ENCODE peak calls at places on chromosomes 7 and 10, in seven cellular contexts. D, I, R, B, H, T and G are unnamed samples.

GRCh38 chr7:36658603-36659516 is 65.4 kb downstream of the AOAH start:
- DNase-seq in D (no peak), I (peak; percentile 98), R (peak; percentile 95), B (no peak), H (no peak), T (no peak), G (peak; percentile 86)

GRCh38 chr10:21174670-21175495 is 277.8 kb upstream of the NEBL start:
- DNase-seq in D (no peak), I (no peak), R (no peak), B (no peak), H (no peak), T (no peak), G (peak; percentile 55)

GRCh38 chr7:37128644-37129043 is 320.0 kb downstream of the ELMO1 start:
- DNase-seq in D (no peak), I (no peak), R (peak; percentile 29), B (no peak), H (no peak), T (no peak), G (no peak)

GRCh38 chr10:71308985-71309384 is 10.1 kb upstream of the SLC29A3 start:
- DNase-seq in D (no peak), I (no peak), R (no peak), B (no peak), H (no peak), T (no peak), G (no peak)

GRCh38 chr7:138663741-138664710 is 37.1 kb downstream of the SVOPL start:
- DNase-seq in D (no peak), I (no peak), R (no peak), B (peak; percentile 25), H (no peak), T (no peak), G (peak; percentile 45)

GRCh38 chr10:42987121-42987541 is 89.7 kb upstream of the RET start:
- DNase-seq in D (no peak), I (no peak), R (no peak), B (no peak), H (no peak), T (no peak), G (no peak)

GRCh38 chr10:71865561-71866041 is 14.6 kb upstream of the PSAP start:
- DNase-seq in D (no peak), I (no peak), R (no peak), B (no peak), H (no peak), T (no peak), G (no peak)

GRCh38 chr10:119831656-119832055 is 41.0 kb downstream of the MCMBP start:
- DNase-seq in D (no peak), I (no peak), R (no peak), B (no peak), H (no peak), T (no peak), G (no peak)

GRCh38 chr10:129288940-129289468 is 178.0 kb upstream of the MGMT start:
- DNase-seq in D (no peak), I (no peak), R (no peak), B (no peak), H (no peak), T (no peak), G (no peak)

GRCh38 chr7:116736927-116737715 is 65.1 kb downstream of the MET start:
- DNase-seq in D (no peak), I (no peak), R (peak; percentile 71), B (no peak), H (no peak), T (no peak), G (peak; percentile 83)

GRCh38 chr10:20598590-20598989 is 298.5 kb downstream of the NEBL start:
- DNase-seq in D (peak; percentile 21), I (no peak), R (peak; percentile 97), B (no peak), H (no peak), T (no peak), G (peak; percentile 86)

GRCh38 chr7:133315332-133316040 is 62.6 kb downstream of the EXOC4 start:
- DNase-seq in D (no peak), I (no peak), R (peak; percentile 79), B (no peak), H (no peak), T (no peak), G (peak; percentile 56)

GRCh38 chr10:110530131-110530831 is 32.6 kb downstream of the DUSP5 start:
- DNase-seq in D (no peak), I (no peak), R (peak; percentile 56), B (no peak), H (no peak), T (no peak), G (peak; percentile 79)

GRCh38 chr10:43136432-43136831 is 1.8 kb upstream of the CSGALNACT2 start:
- DNase-seq in D (no peak), I (no peak), R (no peak), B (no peak), H (no peak), T (no peak), G (no peak)

GRCh38 chr10:79346388-79347225 is 662 bp upstream of the PPIF start:
- DNase-seq in D (peak; percentile 43), I (no peak), R (no peak), B (no peak), H (no peak), T (no peak), G (no peak)

DNA sequence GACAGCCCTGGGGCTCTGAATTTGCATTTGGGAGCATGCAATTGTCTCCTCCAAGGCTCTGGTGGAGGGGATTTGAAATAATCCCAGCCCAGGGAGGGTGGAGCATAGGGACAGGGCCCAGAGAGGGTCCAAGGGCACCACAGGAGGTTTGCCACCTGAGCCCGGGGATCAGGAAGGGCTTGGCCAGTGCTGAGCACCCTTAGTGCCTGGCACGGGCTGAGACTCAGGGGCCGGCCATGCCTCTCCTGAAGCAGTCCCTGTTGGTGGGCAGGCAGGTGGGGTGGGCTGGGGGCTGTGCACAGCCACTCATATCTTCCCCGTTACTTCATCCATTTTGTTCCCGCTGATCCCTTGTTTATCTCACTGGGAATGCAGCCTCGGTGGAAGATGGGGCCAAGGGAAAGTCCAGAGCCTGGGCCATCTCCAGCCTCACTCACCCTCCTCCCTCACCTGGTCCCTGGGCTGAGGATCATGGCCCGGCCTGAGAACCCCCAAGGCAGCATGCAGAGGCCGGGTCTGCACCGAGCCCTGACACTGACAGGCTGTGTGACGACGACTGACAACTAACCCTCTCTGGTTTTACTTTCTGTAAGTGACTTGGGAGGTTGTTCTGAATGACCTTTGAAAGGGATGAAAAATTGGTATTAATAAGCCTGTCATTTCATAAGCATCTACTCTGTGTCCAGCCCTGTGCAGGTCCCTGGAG is 38.5 kb downstream of the KCTD7 start:
- DNase-seq in D (no peak), I (no peak), R (no peak), B (no peak), H (no peak), T (no peak), G (no peak)
- TF ChIP-seq CTCF in D (no peak), I (no peak), R (no peak), B (no peak), H (no peak), T (no peak), G (no peak)

GRCh38 chr10:123994417-123995081 is 98.8 kb downstream of the CHST15 start:
- DNase-seq in D (peak; percentile 83), I (peak; percentile 61), R (peak; percentile 87), B (peak; percentile 90), H (peak; percentile 73), T (peak; percentile 75), G (peak; percentile 88)

GRCh38 chr10:123995082-123995460 is 98.3 kb downstream of the CHST15 start:
- DNase-seq in D (no peak), I (peak; percentile 30), R (no peak), B (no peak), H (peak; percentile 16), T (no peak), G (no peak)

GRCh38 chr10:123990889-123991288 is 99.3 kb upstream of the CPXM2 start:
- DNase-seq in D (no peak), I (no peak), R (no peak), B (no peak), H (no peak), T (no peak), G (no peak)

GRCh38 chr10:123993534-123994416 is 99.6 kb downstream of the CHST15 start:
- DNase-seq in D (no peak), I (no peak), R (no peak), B (no peak), H (peak; percentile 11), T (no peak), G (no peak)

GRCh38 chr10:123991622-123992570 is 100.3 kb upstream of the CPXM2 start:
- DNase-seq in D (no peak), I (no peak), R (no peak), B (no peak), H (peak; percentile 13), T (no peak), G (no peak)
- H3K4me3 ChIP-seq in D (no peak overlapping the region), I (no peak overlapping the region), R (no peak overlapping the region), B (no peak overlapping the region), H (peak overlapping the region; percentile 33), T (no peak overlapping the region), G (no peak overlapping the region)

GRCh38 chr7:95723583-95724180 is 48.7 kb upstream of the DYNC1I1 start:
- DNase-seq in D (no peak), I (peak; percentile 45), R (peak; percentile 36), B (no peak), H (no peak), T (no peak), G (peak; percentile 76)

GRCh38 chr7:95715274-95715673 is 57.1 kb upstream of the DYNC1I1 start:
- DNase-seq in D (no peak), I (no peak), R (no peak), B (no peak), H (no peak), T (no peak), G (no peak)

GRCh38 chr7:95716357-95717122 is 55.8 kb upstream of the DYNC1I1 start:
- DNase-seq in D (no peak), I (no peak), R (no peak), B (no peak), H (no peak), T (no peak), G (no peak)

GRCh38 chr7:95718556-95719410 is 53.6 kb upstream of the DYNC1I1 start:
- DNase-seq in D (no peak), I (peak; percentile 13), R (no peak), B (no peak), H (no peak), T (no peak), G (peak; percentile 56)
- TF ChIP-seq CTCF in D (no peak), I (peak; percentile 37), R (peak; percentile 33), B (peak; percentile 12), H (no peak), T (peak; percentile 39), G (peak; percentile 55)

DNA sequence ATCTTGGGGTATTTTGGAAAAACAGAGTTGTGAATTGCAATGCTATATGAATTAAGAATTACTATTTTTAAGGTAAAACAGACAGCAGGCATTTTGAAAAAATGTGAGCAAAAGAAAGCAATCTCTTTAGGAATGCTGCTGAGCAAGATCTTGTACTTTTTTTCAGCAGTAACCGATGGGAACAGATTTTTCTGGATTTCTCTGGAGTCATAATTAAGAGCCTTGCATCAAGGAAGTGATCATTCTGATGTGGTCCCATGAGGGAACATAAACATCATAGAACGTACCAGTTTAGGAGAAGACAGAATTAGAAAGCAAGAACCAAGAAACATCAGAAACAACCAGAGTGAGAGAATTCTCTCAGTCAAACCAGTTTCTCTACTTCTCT is 157.0 kb upstream of the AGR3 start:
- DNase-seq in D (no peak), I (no peak), R (peak; percentile 15), B (no peak), H (no peak), T (no peak), G (no peak)
- H3K4me3 ChIP-seq in D (no peak overlapping the region), I (no peak overlapping the region), R (no peak overlapping the region), B (no peak overlapping the region), H (no peak overlapping the region), T (no peak overlapping the region), G (no peak overlapping the region)

GRCh38 chr10:103590060-103590459 is 96.6 kb downstream of the NEURL1 start:
- DNase-seq in D (no peak), I (no peak), R (no peak), B (no peak), H (no peak), T (no peak), G (no peak)
- TF ChIP-seq CTCF in D (no peak), I (no peak), R (no peak), B (no peak), H (no peak), T (no peak), G (no peak)